ENCODE peak calls at places on chromosomes 6 and 20, in eight cellular contexts. One of them, this sample, is unnamed.

GRCh38 chr20:699811-700338 is 24.3 kb upstream of the SCRT2 start:
- DNase-seq in lower leg skin: no peak
- DNase-seq in GM23338: peak
- DNase-seq in sigmoid colon: no peak
- DNase-seq in cardiac muscle cell: no peak
- DNase-seq in neural progenitor cell: peak
- DNase-seq in AG09309: no peak
- DNase-seq in GM12878: no peak
- DNase-seq in this sample: no peak

GRCh38 chr6:148457137-148457842 is 114.7 kb downstream of the SASH1 start:
- DNase-seq in sigmoid colon: no peak
- DNase-seq in neural progenitor cell: no peak
- DNase-seq in GM12878: no peak
- DNase-seq in GM23338: no peak
- DNase-seq in lower leg skin: no peak
- DNase-seq in cardiac muscle cell: peak
- DNase-seq in AG09309: peak
- DNase-seq in this sample: no peak

GRCh38 chr6:145878591-145879295 is 64.1 kb upstream of the FBXO30 start:
- DNase-seq in GM23338: no peak
- DNase-seq in AG09309: no peak
- DNase-seq in sigmoid colon: no peak
- DNase-seq in lower leg skin: no peak
- DNase-seq in GM12878: no peak
- DNase-seq in cardiac muscle cell: peak
- DNase-seq in neural progenitor cell: no peak
- DNase-seq in this sample: no peak

GRCh38 chr20:57627972-57628650 is 7.9 kb upstream of the ZBP1 start:
- DNase-seq in AG09309: peak
- DNase-seq in sigmoid colon: no peak
- DNase-seq in GM12878: no peak
- DNase-seq in cardiac muscle cell: peak
- DNase-seq in GM23338: no peak
- DNase-seq in neural progenitor cell: no peak
- DNase-seq in lower leg skin: peak
- DNase-seq in this sample: peak

GRCh38 chr20:709421-709820 is 33.8 kb upstream of the SCRT2 start:
- DNase-seq in GM12878: no peak
- DNase-seq in sigmoid colon: peak
- DNase-seq in AG09309: no peak
- DNase-seq in cardiac muscle cell: peak
- DNase-seq in lower leg skin: no peak
- DNase-seq in neural progenitor cell: no peak
- DNase-seq in GM23338: no peak
- DNase-seq in this sample: no peak

GRCh38 chr6:149026530-149026942 is 279.7 kb downstream of the UST start:
- DNase-seq in cardiac muscle cell: peak
- DNase-seq in lower leg skin: no peak
- DNase-seq in GM23338: peak
- DNase-seq in GM12878: no peak
- DNase-seq in neural progenitor cell: peak
- DNase-seq in sigmoid colon: no peak
- DNase-seq in AG09309: peak
- DNase-seq in this sample: peak

GRCh38 chr6:35294308-35294945 is 3.2 kb upstream of the DEF6 start:
- DNase-seq in neural progenitor cell: peak
- DNase-seq in GM12878: no peak
- DNase-seq in GM23338: peak
- DNase-seq in lower leg skin: no peak
- DNase-seq in sigmoid colon: peak
- DNase-seq in AG09309: no peak
- DNase-seq in cardiac muscle cell: peak
- DNase-seq in this sample: no peak

GRCh38 chr6:48471326-48471725 is 360.3 kb upstream of the PTCHD4 start:
- DNase-seq in cardiac muscle cell: no peak
- DNase-seq in sigmoid colon: no peak
- DNase-seq in AG09309: no peak
- DNase-seq in neural progenitor cell: no peak
- DNase-seq in GM23338: no peak
- DNase-seq in GM12878: no peak
- DNase-seq in lower leg skin: no peak
- DNase-seq in this sample: no peak

GRCh38 chr6:24583463-24584389 is 62.3 kb downstream of the KIAA0319 start:
- DNase-seq in GM12878: peak
- DNase-seq in GM23338: peak
- DNase-seq in AG09309: no peak
- DNase-seq in cardiac muscle cell: peak
- DNase-seq in neural progenitor cell: peak
- DNase-seq in sigmoid colon: peak
- DNase-seq in lower leg skin: peak
- DNase-seq in this sample: peak

GRCh38 chr6:56690519-56691200 is 48.0 kb upstream of the DST start:
- DNase-seq in lower leg skin: no peak
- DNase-seq in GM12878: no peak
- DNase-seq in GM23338: no peak
- DNase-seq in neural progenitor cell: no peak
- DNase-seq in cardiac muscle cell: peak
- DNase-seq in sigmoid colon: no peak
- DNase-seq in AG09309: no peak
- DNase-seq in this sample: no peak

GRCh38 chr20:13492001-13492480 is 146.7 kb downstream of the TASP1 start:
- DNase-seq in AG09309: peak
- DNase-seq in GM23338: peak
- DNase-seq in lower leg skin: peak
- DNase-seq in sigmoid colon: peak
- DNase-seq in cardiac muscle cell: peak
- DNase-seq in neural progenitor cell: peak
- DNase-seq in GM12878: no peak
- DNase-seq in this sample: peak

GRCh38 chr20:37669062-37669772 is 24.6 kb upstream of the CTNNBL1 start:
- DNase-seq in GM23338: peak
- DNase-seq in sigmoid colon: no peak
- DNase-seq in AG09309: no peak
- DNase-seq in lower leg skin: no peak
- DNase-seq in GM12878: no peak
- DNase-seq in cardiac muscle cell: no peak
- DNase-seq in neural progenitor cell: peak
- DNase-seq in this sample: no peak

GRCh38 chr20:54122189-54122588 is 51.6 kb downstream of the CYP24A1 start:
- DNase-seq in lower leg skin: no peak
- DNase-seq in GM12878: no peak
- DNase-seq in cardiac muscle cell: peak
- DNase-seq in neural progenitor cell: no peak
- DNase-seq in GM23338: no peak
- DNase-seq in AG09309: no peak
- DNase-seq in sigmoid colon: no peak
- DNase-seq in this sample: no peak

GRCh38 chr6:47509937-47510336 is 32.3 kb downstream of the CD2AP start:
- DNase-seq in lower leg skin: no peak
- DNase-seq in sigmoid colon: no peak
- DNase-seq in GM23338: no peak
- DNase-seq in GM12878: no peak
- DNase-seq in AG09309: no peak
- DNase-seq in cardiac muscle cell: no peak
- DNase-seq in neural progenitor cell: no peak
- DNase-seq in this sample: no peak

GRCh38 chr6:36104836-36105235 is 25.5 kb upstream of the MAPK13 start:
- DNase-seq in AG09309: no peak
- DNase-seq in GM23338: no peak
- DNase-seq in sigmoid colon: no peak
- DNase-seq in cardiac muscle cell: no peak
- DNase-seq in neural progenitor cell: no peak
- DNase-seq in GM12878: no peak
- DNase-seq in lower leg skin: no peak
- DNase-seq in this sample: no peak

GRCh38 chr6:39411001-39411400 is 88.5 kb upstream of the KCNK16 start:
- DNase-seq in lower leg skin: no peak
- DNase-seq in neural progenitor cell: no peak
- DNase-seq in GM12878: no peak
- DNase-seq in AG09309: no peak
- DNase-seq in sigmoid colon: no peak
- DNase-seq in GM23338: no peak
- DNase-seq in cardiac muscle cell: no peak
- DNase-seq in this sample: no peak

GRCh38 chr6:105482227-105482839 is 79.5 kb upstream of the PREP start:
- DNase-seq in AG09309: peak
- DNase-seq in neural progenitor cell: no peak
- DNase-seq in GM12878: no peak
- DNase-seq in sigmoid colon: peak
- DNase-seq in lower leg skin: no peak
- DNase-seq in cardiac muscle cell: peak
- DNase-seq in GM23338: no peak
- DNase-seq in this sample: peak

GRCh38 chr6:8182209-8182845 is 80.0 kb upstream of the EEF1E1 start:
- DNase-seq in AG09309: no peak
- DNase-seq in neural progenitor cell: no peak
- DNase-seq in cardiac muscle cell: peak
- DNase-seq in sigmoid colon: no peak
- DNase-seq in lower leg skin: no peak
- DNase-seq in GM23338: no peak
- DNase-seq in GM12878: no peak
- DNase-seq in this sample: no peak

GRCh38 chr6:45445364-45445748 is 67.6 kb upstream of the SUPT3H start:
- DNase-seq in GM12878: no peak
- DNase-seq in GM23338: no peak
- DNase-seq in AG09309: no peak
- DNase-seq in lower leg skin: no peak
- DNase-seq in sigmoid colon: no peak
- DNase-seq in neural progenitor cell: no peak
- DNase-seq in cardiac muscle cell: peak
- DNase-seq in this sample: no peak
- H3K4me3 ChIP-seq in GM12878: no peak
- H3K4me3 ChIP-seq in GM23338: no peak
- H3K4me3 ChIP-seq in AG09309: no peak
- H3K4me3 ChIP-seq in lower leg skin: no peak
- H3K4me3 ChIP-seq in sigmoid colon: no peak
- H3K4me3 ChIP-seq in neural progenitor cell: no peak
- H3K4me3 ChIP-seq in cardiac muscle cell: no peak
- H3K4me3 ChIP-seq in this sample: no peak

GRCh38 chr20:62776692-62777527 is 19.4 kb upstream of the MRGBP start:
- DNase-seq in sigmoid colon: no peak
- DNase-seq in lower leg skin: no peak
- DNase-seq in GM23338: peak
- DNase-seq in cardiac muscle cell: no peak
- DNase-seq in neural progenitor cell: no peak
- DNase-seq in AG09309: no peak
- DNase-seq in GM12878: peak
- DNase-seq in this sample: no peak
- H3K4me3 ChIP-seq in sigmoid colon: no peak
- H3K4me3 ChIP-seq in lower leg skin: no peak
- H3K4me3 ChIP-seq in GM23338: no peak
- H3K4me3 ChIP-seq in cardiac muscle cell: no peak
- H3K4me3 ChIP-seq in neural progenitor cell: no peak
- H3K4me3 ChIP-seq in AG09309: no peak
- H3K4me3 ChIP-seq in GM12878: no peak
- H3K4me3 ChIP-seq in this sample: no peak

DNA sequence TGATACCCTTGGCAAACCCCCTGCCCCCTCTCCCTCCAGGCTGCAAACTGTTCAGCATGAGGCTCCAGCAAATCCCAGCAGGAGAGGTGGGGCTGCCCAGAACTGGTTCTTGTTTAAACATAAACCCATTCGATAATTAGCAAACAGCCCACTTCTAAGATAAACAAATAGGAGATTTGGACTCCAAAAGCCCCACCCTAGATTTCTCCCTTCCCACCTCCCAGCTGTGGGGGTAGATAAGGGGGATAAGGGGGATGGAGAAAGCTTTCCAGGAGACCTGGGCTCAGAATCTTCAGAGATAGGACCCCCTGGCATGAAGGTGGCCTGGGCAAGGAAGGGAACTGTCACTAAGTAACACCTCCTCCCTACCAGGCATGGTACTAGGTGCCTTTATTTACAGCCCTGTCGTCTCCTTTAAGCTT is 4.8 kb downstream of the SDC4 start:
- DNase-seq in GM12878: no peak
- DNase-seq in lower leg skin: no peak
- DNase-seq in cardiac muscle cell: no peak
- DNase-seq in GM23338: no peak
- DNase-seq in AG09309: no peak
- DNase-seq in neural progenitor cell: no peak
- DNase-seq in sigmoid colon: no peak
- DNase-seq in this sample: no peak
- H3K4me3 ChIP-seq in GM12878: no peak
- H3K4me3 ChIP-seq in lower leg skin: no peak
- H3K4me3 ChIP-seq in cardiac muscle cell: no peak
- H3K4me3 ChIP-seq in GM23338: peak
- H3K4me3 ChIP-seq in AG09309: peak
- H3K4me3 ChIP-seq in neural progenitor cell: no peak
- H3K4me3 ChIP-seq in sigmoid colon: peak
- H3K4me3 ChIP-seq in this sample: peak

GRCh38 chr6:10420546-10421507 is 6.0 kb upstream of the TFAP2A start:
- DNase-seq in lower leg skin: no peak
- DNase-seq in GM12878: no peak
- DNase-seq in GM23338: peak
- DNase-seq in neural progenitor cell: peak
- DNase-seq in cardiac muscle cell: no peak
- DNase-seq in sigmoid colon: no peak
- DNase-seq in AG09309: no peak
- DNase-seq in this sample: no peak

GRCh38 chr6:10419749-10420545 is 5.1 kb upstream of the TFAP2A start:
- DNase-seq in neural progenitor cell: no peak
- DNase-seq in GM23338: no peak
- DNase-seq in cardiac muscle cell: no peak
- DNase-seq in AG09309: no peak
- DNase-seq in GM12878: no peak
- DNase-seq in lower leg skin: no peak
- DNase-seq in sigmoid colon: no peak
- DNase-seq in this sample: no peak

GRCh38 chr6:10417681-10418104 is 2.8 kb upstream of the TFAP2A start:
- DNase-seq in GM23338: peak
- DNase-seq in cardiac muscle cell: no peak
- DNase-seq in AG09309: no peak
- DNase-seq in GM12878: no peak
- DNase-seq in sigmoid colon: no peak
- DNase-seq in lower leg skin: no peak
- DNase-seq in neural progenitor cell: peak
- DNase-seq in this sample: no peak

GRCh38 chr6:10418361-10418861 is 3.5 kb upstream of the TFAP2A start:
- DNase-seq in AG09309: no peak
- DNase-seq in neural progenitor cell: no peak
- DNase-seq in GM12878: no peak
- DNase-seq in GM23338: no peak
- DNase-seq in cardiac muscle cell: no peak
- DNase-seq in lower leg skin: no peak
- DNase-seq in sigmoid colon: no peak
- DNase-seq in this sample: no peak

GRCh38 chr6:10418862-10419748 is 4.2 kb upstream of the TFAP2A start:
- DNase-seq in GM23338: peak
- DNase-seq in neural progenitor cell: peak
- DNase-seq in cardiac muscle cell: no peak
- DNase-seq in sigmoid colon: no peak
- DNase-seq in GM12878: no peak
- DNase-seq in lower leg skin: no peak
- DNase-seq in AG09309: no peak
- DNase-seq in this sample: no peak
- H3K4me3 ChIP-seq in GM23338: peak
- H3K4me3 ChIP-seq in neural progenitor cell: peak
- H3K4me3 ChIP-seq in cardiac muscle cell: peak
- H3K4me3 ChIP-seq in sigmoid colon: no peak
- H3K4me3 ChIP-seq in GM12878: no peak
- H3K4me3 ChIP-seq in lower leg skin: peak
- H3K4me3 ChIP-seq in AG09309: peak
- H3K4me3 ChIP-seq in this sample: no peak

GRCh38 chr6:110980648-110981047 is 1.2 kb upstream of the RPF2 start:
- DNase-seq in GM12878: no peak
- DNase-seq in lower leg skin: no peak
- DNase-seq in AG09309: no peak
- DNase-seq in GM23338: no peak
- DNase-seq in sigmoid colon: no peak
- DNase-seq in cardiac muscle cell: no peak
- DNase-seq in neural progenitor cell: no peak
- DNase-seq in this sample: no peak
- H3K4me3 ChIP-seq in GM12878: peak
- H3K4me3 ChIP-seq in lower leg skin: no peak
- H3K4me3 ChIP-seq in AG09309: peak
- H3K4me3 ChIP-seq in GM23338: peak
- H3K4me3 ChIP-seq in sigmoid colon: no peak
- H3K4me3 ChIP-seq in cardiac muscle cell: no peak
- H3K4me3 ChIP-seq in neural progenitor cell: peak
- H3K4me3 ChIP-seq in this sample: no peak